ENCODE peak calls at places on chromosome 19, in seven cellular contexts. C is posterior cingulate gyrus; G is NCI-H1417; X is tibial nerve; V is NCI-H524; U is effector memory CD4-positive, alpha-beta T cell; Q is stimulated activated CD4-positive, alpha-beta T cell treated with anti-CD3 and anti-CD28 coated beads, Interleukin-2, amount 100 ng/mL, for 48 hours. M is an unnamed sample.

GRCh38 chr19:47618771-47619170 is 9.8 kb downstream of the BICRA start:
- DNase-seq in G (no peak), Q (no peak), V (no peak), U (no peak), C (no peak), X (no peak), M (no peak)

GRCh38 chr19:43599635-43600295 is 3.4 kb downstream of the ZNF576 start:
- DNase-seq in X (no peak), C (no peak), G (no peak), Q (no peak), V (no peak), U (no peak), M (no peak)

GRCh38 chr19:16888629-16889371 is at the start of gene F2RL3:
- DNase-seq in G (no peak), C (no peak), X (no peak), U (no peak), Q (no peak), V (no peak), M (no peak)

GRCh38 chr19:44846455-44847143 is 502 bp downstream of the NECTIN2 start:
- DNase-seq in G (no peak), V (no peak), C (no peak), Q (no peak), X (no peak), U (no peak), M (no peak)

GRCh38 chr19:33199441-33200265 is 5.5 kb downstream of the LRP3 start:
- DNase-seq in Q (no peak), V (no peak), C (no peak), U (no peak), X (no peak), G (no peak), M (no peak)

GRCh38 chr19:10603873-10604459 is 16.9 kb upstream of the AP1M2 start:
- DNase-seq in U (no peak), V (no peak), X (peak), G (no peak), Q (no peak), C (no peak), M (peak)

GRCh38 chr19:17762505-17763229 is 11.4 kb downstream of the FCHO1 start:
- DNase-seq in G (no peak), C (peak), V (peak), U (no peak), Q (no peak), X (no peak), M (no peak)

GRCh38 chr19:15633122-15633521 is 7.6 kb upstream of the CYP4F3 start:
- DNase-seq in C (no peak), U (no peak), V (no peak), X (no peak), Q (no peak), G (no peak), M (no peak)

GRCh38 chr19:7852851-7853759 is 21.1 kb downstream of the PRR36 start:
- DNase-seq in V (peak), G (peak), C (no peak), Q (peak), X (peak), U (peak), M (peak)

GRCh38 chr19:821228-821975 is at the start of gene PLPPR3:
- DNase-seq in V (no peak), X (no peak), C (no peak), Q (no peak), G (no peak), U (no peak), M (no peak)

GRCh38 chr19:53147645-53148044 is 11.2 kb downstream of the ZNF347 start:
- DNase-seq in C (no peak), X (no peak), U (no peak), G (no peak), V (no peak), Q (no peak), M (no peak)

GRCh38 chr19:49923055-49924003 is 5.7 kb upstream of the ATF5 start:
- DNase-seq in Q (no peak), G (no peak), U (no peak), C (no peak), V (no peak), X (no peak), M (no peak)

GRCh38 chr19:397941-398706 is 10.8 kb downstream of the C2CD4C start:
- DNase-seq in Q (no peak), V (no peak), G (no peak), U (no peak), C (no peak), X (no peak), M (no peak)

GRCh38 chr19:20776083-20777076 is at the start of gene ZNF66:
- DNase-seq in X (peak), Q (peak), U (peak), C (peak), V (peak), G (peak), M (peak)

GRCh38 chr19:18967358-18968146 is 26.5 kb upstream of the HOMER3 start:
- DNase-seq in U (no peak), X (peak), C (no peak), V (no peak), Q (no peak), G (peak), M (no peak)

GRCh38 chr19:47421844-47422395 is 2.6 kb upstream of the MEIS3 start:
- DNase-seq in U (no peak), C (no peak), G (no peak), X (no peak), Q (no peak), V (no peak), M (no peak)

GRCh38 chr19:45815501-45816216 is 551 bp upstream of the RSPH6A start:
- DNase-seq in G (no peak), V (no peak), U (no peak), C (no peak), Q (no peak), X (no peak), M (no peak)

GRCh38 chr19:54918499-54918898 is 12.6 kb downstream of the NCR1 start:
- DNase-seq in U (no peak), V (no peak), G (no peak), C (no peak), X (no peak), Q (no peak), M (no peak)

GRCh38 chr19:12881172-12881808 is at the start of gene DNASE2:
- DNase-seq in G (peak), Q (peak), V (peak), C (peak), U (peak), X (peak), M (peak)

GRCh38 chr19:13165091-13165997 is 15.1 kb downstream of the IER2 start:
- DNase-seq in G (no peak), C (no peak), V (no peak), Q (no peak), U (no peak), X (no peak), M (no peak)

GRCh38 chr19:4373601-4374441 is 26.5 kb downstream of the SH3GL1 start:
- DNase-seq in U (no peak), Q (no peak), V (no peak), X (no peak), C (no peak), G (no peak), M (no peak)

GRCh38 chr19:39133431-39134270 is 8.1 kb downstream of the PAK4 start:
- DNase-seq in V (peak), U (no peak), Q (no peak), X (no peak), C (no peak), G (no peak), M (no peak)

GRCh38 chr19:32022946-32023832 is 322.2 kb upstream of the ZNF507 start:
- DNase-seq in G (no peak), V (no peak), X (no peak), C (no peak), Q (no peak), U (no peak), M (no peak)

GRCh38 chr19:44111910-44112463 is 1.2 kb upstream of the ZNF225 start:
- DNase-seq in G (no peak), Q (no peak), C (no peak), X (no peak), U (no peak), V (peak), M (no peak)

GRCh38 chr19:39031368-39032163 is 783 bp downstream of the FBXO27 start:
- DNase-seq in U (peak), C (peak), X (peak), G (no peak), V (peak), Q (peak), M (peak)